ENCODE peak calls at places on chromosomes 6 and 20, in four cellular contexts. One of them, this sample, is unnamed. For H3K4me1, the result is how much of the 10 kb centered on the place peaks cover.

GRCh38 chr6:105835373-105835772 is 250.8 kb upstream of the PRDM1 start:
- DNase-seq in heart left ventricle: no peak
- DNase-seq in adrenal gland: no peak
- DNase-seq in body of pancreas: no peak
- DNase-seq in this sample: no peak

GRCh38 chr6:135600086-135600702 is 102.7 kb upstream of the AHI1 start:
- DNase-seq in heart left ventricle: no peak
- DNase-seq in adrenal gland: no peak
- DNase-seq in body of pancreas: no peak
- DNase-seq in this sample: no peak

GRCh38 chr20:3980260-3981131 is 34.9 kb downstream of the RNF24 start:
- DNase-seq in heart left ventricle: no peak
- DNase-seq in adrenal gland: peak
- DNase-seq in body of pancreas: no peak
- DNase-seq in this sample: no peak

GRCh38 chr20:35443003-35443402 is 5.0 kb upstream of the GDF5 start:
- DNase-seq in heart left ventricle: no peak
- DNase-seq in adrenal gland: no peak
- DNase-seq in body of pancreas: no peak
- DNase-seq in this sample: no peak

GRCh38 chr6:142284419-142284818 is 17.4 kb upstream of the ADGRG6 start:
- DNase-seq in heart left ventricle: no peak
- DNase-seq in adrenal gland: no peak
- DNase-seq in body of pancreas: no peak
- DNase-seq in this sample: no peak

GRCh38 chr20:46060301-46060881 is 29.4 kb downstream of the NCOA5 start:
- DNase-seq in heart left ventricle: no peak
- DNase-seq in adrenal gland: no peak
- DNase-seq in body of pancreas: no peak
- DNase-seq in this sample: no peak

GRCh38 chr20:46705378-46705729 is 4.1 kb upstream of the SLC2A10 start:
- DNase-seq in heart left ventricle: no peak
- DNase-seq in adrenal gland: no peak
- DNase-seq in body of pancreas: no peak
- DNase-seq in this sample: no peak

GRCh38 chr20:36541227-36542018 is at the start of gene MYL9:
- DNase-seq in heart left ventricle: peak
- DNase-seq in adrenal gland: peak
- DNase-seq in body of pancreas: peak
- DNase-seq in this sample: peak

GRCh38 chr20:19483309-19483708 is 270.9 kb downstream of the SLC24A3 start:
- DNase-seq in heart left ventricle: no peak
- DNase-seq in adrenal gland: no peak
- DNase-seq in body of pancreas: no peak
- DNase-seq in this sample: no peak

GRCh38 chr20:13205848-13206434 is 15.1 kb upstream of the ISM1 start:
- DNase-seq in heart left ventricle: no peak
- DNase-seq in adrenal gland: no peak
- DNase-seq in body of pancreas: no peak
- DNase-seq in this sample: no peak

GRCh38 chr6:107489636-107490567 is at the start of gene SOBP:
- DNase-seq in heart left ventricle: peak
- DNase-seq in adrenal gland: peak
- DNase-seq in body of pancreas: peak
- DNase-seq in this sample: peak

GRCh38 chr6:145373826-145374225 is 361.5 kb downstream of the EPM2A start:
- DNase-seq in heart left ventricle: no peak
- DNase-seq in adrenal gland: no peak
- DNase-seq in body of pancreas: no peak
- DNase-seq in this sample: no peak

GRCh38 chr6:4023240-4023639 is 55.7 kb downstream of the FAM217A start:
- DNase-seq in heart left ventricle: no peak
- DNase-seq in adrenal gland: no peak
- DNase-seq in body of pancreas: no peak
- DNase-seq in this sample: no peak

GRCh38 chr6:90478278-90478677 is 108.6 kb downstream of the MAP3K7 start:
- DNase-seq in heart left ventricle: no peak
- DNase-seq in adrenal gland: no peak
- DNase-seq in body of pancreas: no peak
- DNase-seq in this sample: no peak

GRCh38 chr6:115551510-115551909 is 509.2 kb downstream of the FRK start:
- DNase-seq in heart left ventricle: no peak
- DNase-seq in adrenal gland: no peak
- DNase-seq in body of pancreas: peak
- DNase-seq in this sample: no peak

GRCh38 chr20:48215536-48215935 is 430.3 kb upstream of the SULF2 start:
- DNase-seq in heart left ventricle: no peak
- DNase-seq in adrenal gland: no peak
- DNase-seq in body of pancreas: no peak
- DNase-seq in this sample: no peak

GRCh38 chr20:18031050-18031449 is 26.7 kb downstream of the OVOL2 start:
- DNase-seq in heart left ventricle: no peak
- DNase-seq in adrenal gland: no peak
- DNase-seq in body of pancreas: no peak
- DNase-seq in this sample: no peak

GRCh38 chr6:134517145-134517658 is 199.3 kb upstream of the SGK1 start:
- DNase-seq in heart left ventricle: peak
- DNase-seq in adrenal gland: peak
- DNase-seq in body of pancreas: peak
- DNase-seq in this sample: peak

GRCh38 chr20:54524849-54525248 is 49.5 kb downstream of the DOK5 start:
- DNase-seq in heart left ventricle: peak
- DNase-seq in adrenal gland: no peak
- DNase-seq in body of pancreas: no peak
- DNase-seq in this sample: no peak

GRCh38 chr20:16608265-16608636 is 35.0 kb upstream of the KIF16B start:
- DNase-seq in heart left ventricle: no peak
- DNase-seq in adrenal gland: peak
- DNase-seq in body of pancreas: no peak
- DNase-seq in this sample: no peak

DNA sequence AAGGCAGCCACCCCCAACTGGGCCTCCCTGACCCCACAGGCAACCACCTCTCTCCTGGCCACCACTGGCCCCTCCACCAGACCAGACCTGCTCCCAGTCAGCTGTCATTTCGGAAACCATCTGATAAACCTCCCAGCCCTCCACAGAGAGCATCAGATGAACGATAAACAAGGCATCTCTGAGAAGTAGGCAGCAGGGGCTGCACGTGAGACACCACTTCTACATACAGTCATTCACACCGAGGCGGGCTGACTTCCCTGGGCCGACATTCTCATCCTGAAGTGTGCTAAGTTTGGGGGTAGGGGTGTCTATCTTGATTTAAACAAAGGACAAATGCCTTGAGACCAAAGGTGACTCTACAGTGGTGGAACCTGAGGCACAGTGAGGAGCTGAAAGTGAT is 13.8 kb downstream of the CPNE5 start:
- DNase-seq in heart left ventricle: no peak
- DNase-seq in adrenal gland: no peak
- DNase-seq in body of pancreas: no peak
- DNase-seq in this sample: no peak
- H3K4me1 ChIP-seq in heart left ventricle: under half
- H3K4me1 ChIP-seq in adrenal gland: under half
- H3K4me1 ChIP-seq in body of pancreas: under half
- H3K4me1 ChIP-seq in this sample: under half

GRCh38 chr6:44132476-44132875 is 5.1 kb downstream of the TMEM63B start:
- DNase-seq in heart left ventricle: no peak
- DNase-seq in adrenal gland: no peak
- DNase-seq in body of pancreas: no peak
- DNase-seq in this sample: no peak

GRCh38 chr6:44133981-44134711 is 6.8 kb downstream of the TMEM63B start:
- DNase-seq in heart left ventricle: no peak
- DNase-seq in adrenal gland: no peak
- DNase-seq in body of pancreas: no peak
- DNase-seq in this sample: no peak

GRCh38 chr6:44135173-44135748 is 7.9 kb downstream of the TMEM63B start:
- DNase-seq in heart left ventricle: no peak
- DNase-seq in adrenal gland: no peak
- DNase-seq in body of pancreas: no peak
- DNase-seq in this sample: no peak

GRCh38 chr6:44131880-44132279 is 4.5 kb downstream of the TMEM63B start:
- DNase-seq in heart left ventricle: no peak
- DNase-seq in adrenal gland: no peak
- DNase-seq in body of pancreas: no peak
- DNase-seq in this sample: peak

GRCh38 chr6:44133003-44133931 is 5.9 kb downstream of the TMEM63B start:
- DNase-seq in heart left ventricle: peak
- DNase-seq in adrenal gland: peak
- DNase-seq in body of pancreas: no peak
- DNase-seq in this sample: peak
- TF ChIP-seq CTCF in heart left ventricle: no peak
- TF ChIP-seq CTCF in adrenal gland: no peak
- TF ChIP-seq CTCF in body of pancreas: no peak
- TF ChIP-seq CTCF in this sample: no peak

GRCh38 chr6:1233924-1234323 is 78.0 kb upstream of the FOXQ1 start:
- DNase-seq in heart left ventricle: no peak
- DNase-seq in adrenal gland: no peak
- DNase-seq in body of pancreas: no peak
- DNase-seq in this sample: no peak
- H3K4me1 ChIP-seq in heart left ventricle: under half
- H3K4me1 ChIP-seq in adrenal gland: under half
- H3K4me1 ChIP-seq in body of pancreas: under half
- H3K4me1 ChIP-seq in this sample: under half

GRCh38 chr20:9457055-9457454 is 57.3 kb upstream of the LAMP5 start:
- DNase-seq in heart left ventricle: no peak
- DNase-seq in adrenal gland: no peak
- DNase-seq in body of pancreas: no peak
- DNase-seq in this sample: no peak

GRCh38 chr20:9460518-9460917 is 53.9 kb upstream of the LAMP5 start:
- DNase-seq in heart left ventricle: no peak
- DNase-seq in adrenal gland: no peak
- DNase-seq in body of pancreas: no peak
- DNase-seq in this sample: no peak

GRCh38 chr20:9454781-9455180 is 59.6 kb upstream of the LAMP5 start:
- DNase-seq in heart left ventricle: no peak
- DNase-seq in adrenal gland: no peak
- DNase-seq in body of pancreas: no peak
- DNase-seq in this sample: no peak

DNA sequence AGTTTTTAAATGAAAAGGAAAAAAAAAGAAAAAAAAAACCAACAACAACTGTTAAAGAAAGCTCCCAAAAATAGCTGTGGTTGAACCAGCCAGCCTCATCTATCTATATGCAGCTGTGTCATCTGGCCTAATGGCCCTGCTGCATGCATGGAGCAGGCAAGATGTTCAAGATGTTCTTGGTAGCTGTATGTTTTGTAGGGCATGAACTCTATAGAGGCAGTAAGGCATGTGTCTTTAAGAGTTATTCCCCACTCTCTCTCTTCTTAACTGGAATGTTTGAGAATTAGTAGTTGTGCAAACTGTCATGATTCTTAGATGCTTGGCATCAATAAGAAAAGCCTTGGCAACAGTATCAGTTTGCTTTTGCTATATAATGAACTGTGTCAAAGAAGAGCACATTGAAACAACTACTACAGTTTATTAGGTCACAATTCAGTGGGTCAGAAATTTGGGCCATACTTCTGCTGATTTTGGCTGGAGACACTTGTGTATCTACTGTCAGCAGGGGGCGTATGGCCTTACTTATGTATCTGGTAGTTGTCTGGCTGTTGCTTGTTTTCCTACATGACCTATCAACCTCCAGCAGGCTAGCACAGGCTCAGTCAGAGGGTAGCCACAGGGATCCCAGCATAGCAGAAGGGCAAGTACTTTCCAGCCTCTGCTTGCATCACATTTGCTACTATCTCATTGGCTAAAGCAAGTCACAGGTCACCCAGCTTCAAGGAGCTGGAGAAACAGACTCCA is 56.1 kb upstream of the LAMP5 start:
- DNase-seq in heart left ventricle: no peak
- DNase-seq in adrenal gland: peak
- DNase-seq in body of pancreas: no peak
- DNase-seq in this sample: no peak
- TF ChIP-seq CTCF in heart left ventricle: no peak
- TF ChIP-seq CTCF in adrenal gland: peak
- TF ChIP-seq CTCF in body of pancreas: no peak
- TF ChIP-seq CTCF in this sample: no peak

GRCh38 chr20:59725476-59726119 is 121.3 kb downstream of the PHACTR3 start:
- DNase-seq in heart left ventricle: no peak
- DNase-seq in adrenal gland: no peak
- DNase-seq in body of pancreas: no peak
- DNase-seq in this sample: no peak
- H3K4me1 ChIP-seq in heart left ventricle: under half
- H3K4me1 ChIP-seq in adrenal gland: under half
- H3K4me1 ChIP-seq in body of pancreas: under half
- H3K4me1 ChIP-seq in this sample: under half